ENCODE peak calls at places on chromosome 22, in ten cellular contexts. One of them, this sample, is unnamed.

GRCh38 chr22:36156515-36157419 is 3.8 kb downstream of the APOL3 start:
- DNase-seq in neuronal stem cell: no peak
- DNase-seq in MCF 10A: peak
- DNase-seq in GM04504: peak
- DNase-seq in T-helper 17 cell: peak
- DNase-seq in mesothelial cell of epicardium: peak
- DNase-seq in activated CD4-positive, alpha-beta T cell treated with anti-CD3 and anti-CD28 coated beads, Interleukin-2, amount 10 ng/mL, durations not matched to agents 7 days and 5 days: peak
- DNase-seq in cardiac muscle cell: peak
- DNase-seq in HTR-8/SVneo: peak
- DNase-seq in cerebellum: no peak
- DNase-seq in this sample: no peak

GRCh38 chr22:39814899-39815298 is 78.7 kb downstream of the ENTHD1 start:
- DNase-seq in neuronal stem cell: no peak
- DNase-seq in MCF 10A: peak
- DNase-seq in GM04504: no peak
- DNase-seq in T-helper 17 cell: no peak
- DNase-seq in mesothelial cell of epicardium: no peak
- DNase-seq in activated CD4-positive, alpha-beta T cell treated with anti-CD3 and anti-CD28 coated beads, Interleukin-2, amount 10 ng/mL, durations not matched to agents 7 days and 5 days: no peak
- DNase-seq in cardiac muscle cell: peak
- DNase-seq in HTR-8/SVneo: no peak
- DNase-seq in cerebellum: no peak
- DNase-seq in this sample: no peak

GRCh38 chr22:46731246-46732040 is 6.6 kb downstream of the CERK start:
- DNase-seq in neuronal stem cell: no peak
- DNase-seq in MCF 10A: peak
- DNase-seq in GM04504: no peak
- DNase-seq in T-helper 17 cell: no peak
- DNase-seq in mesothelial cell of epicardium: no peak
- DNase-seq in activated CD4-positive, alpha-beta T cell treated with anti-CD3 and anti-CD28 coated beads, Interleukin-2, amount 10 ng/mL, durations not matched to agents 7 days and 5 days: no peak
- DNase-seq in cardiac muscle cell: no peak
- DNase-seq in HTR-8/SVneo: no peak
- DNase-seq in cerebellum: peak
- DNase-seq in this sample: no peak

GRCh38 chr22:38762607-38763006 is 6.8 kb upstream of the SUN2 start:
- DNase-seq in neuronal stem cell: no peak
- DNase-seq in MCF 10A: no peak
- DNase-seq in GM04504: no peak
- DNase-seq in T-helper 17 cell: no peak
- DNase-seq in mesothelial cell of epicardium: no peak
- DNase-seq in activated CD4-positive, alpha-beta T cell treated with anti-CD3 and anti-CD28 coated beads, Interleukin-2, amount 10 ng/mL, durations not matched to agents 7 days and 5 days: no peak
- DNase-seq in cardiac muscle cell: no peak
- DNase-seq in HTR-8/SVneo: no peak
- DNase-seq in cerebellum: no peak
- DNase-seq in this sample: no peak

GRCh38 chr22:37713761-37714160 is 16.9 kb downstream of the TRIOBP start:
- DNase-seq in neuronal stem cell: no peak
- DNase-seq in MCF 10A: no peak
- DNase-seq in GM04504: no peak
- DNase-seq in T-helper 17 cell: no peak
- DNase-seq in mesothelial cell of epicardium: no peak
- DNase-seq in activated CD4-positive, alpha-beta T cell treated with anti-CD3 and anti-CD28 coated beads, Interleukin-2, amount 10 ng/mL, durations not matched to agents 7 days and 5 days: no peak
- DNase-seq in cardiac muscle cell: no peak
- DNase-seq in HTR-8/SVneo: no peak
- DNase-seq in cerebellum: no peak
- DNase-seq in this sample: no peak

GRCh38 chr22:50627914-50628542 is at the start of gene ARSA:
- DNase-seq in neuronal stem cell: peak
- DNase-seq in MCF 10A: peak
- DNase-seq in GM04504: peak
- DNase-seq in T-helper 17 cell: peak
- DNase-seq in mesothelial cell of epicardium: peak
- DNase-seq in activated CD4-positive, alpha-beta T cell treated with anti-CD3 and anti-CD28 coated beads, Interleukin-2, amount 10 ng/mL, durations not matched to agents 7 days and 5 days: peak
- DNase-seq in cardiac muscle cell: peak
- DNase-seq in HTR-8/SVneo: peak
- DNase-seq in cerebellum: peak
- DNase-seq in this sample: peak

GRCh38 chr22:50576070-50576469 is 2.2 kb downstream of the CPT1B start:
- DNase-seq in neuronal stem cell: no peak
- DNase-seq in MCF 10A: peak
- DNase-seq in GM04504: no peak
- DNase-seq in T-helper 17 cell: no peak
- DNase-seq in mesothelial cell of epicardium: no peak
- DNase-seq in activated CD4-positive, alpha-beta T cell treated with anti-CD3 and anti-CD28 coated beads, Interleukin-2, amount 10 ng/mL, durations not matched to agents 7 days and 5 days: no peak
- DNase-seq in cardiac muscle cell: peak
- DNase-seq in HTR-8/SVneo: no peak
- DNase-seq in cerebellum: peak
- DNase-seq in this sample: no peak

GRCh38 chr22:48658246-48658645 is 1169.4 kb downstream of the BRD1 start:
- DNase-seq in neuronal stem cell: no peak
- DNase-seq in MCF 10A: no peak
- DNase-seq in GM04504: no peak
- DNase-seq in T-helper 17 cell: no peak
- DNase-seq in mesothelial cell of epicardium: no peak
- DNase-seq in activated CD4-positive, alpha-beta T cell treated with anti-CD3 and anti-CD28 coated beads, Interleukin-2, amount 10 ng/mL, durations not matched to agents 7 days and 5 days: no peak
- DNase-seq in cardiac muscle cell: no peak
- DNase-seq in HTR-8/SVneo: no peak
- DNase-seq in cerebellum: peak
- DNase-seq in this sample: no peak

GRCh38 chr22:31652129-31652528 is 9.9 kb downstream of the PISD start:
- DNase-seq in neuronal stem cell: no peak
- DNase-seq in MCF 10A: no peak
- DNase-seq in GM04504: no peak
- DNase-seq in T-helper 17 cell: no peak
- DNase-seq in mesothelial cell of epicardium: no peak
- DNase-seq in activated CD4-positive, alpha-beta T cell treated with anti-CD3 and anti-CD28 coated beads, Interleukin-2, amount 10 ng/mL, durations not matched to agents 7 days and 5 days: no peak
- DNase-seq in cardiac muscle cell: no peak
- DNase-seq in HTR-8/SVneo: no peak
- DNase-seq in cerebellum: no peak
- DNase-seq in this sample: no peak

GRCh38 chr22:46587492-46588278 is 32.5 kb upstream of the GRAMD4 start:
- DNase-seq in neuronal stem cell: no peak
- DNase-seq in MCF 10A: no peak
- DNase-seq in GM04504: no peak
- DNase-seq in T-helper 17 cell: no peak
- DNase-seq in mesothelial cell of epicardium: no peak
- DNase-seq in activated CD4-positive, alpha-beta T cell treated with anti-CD3 and anti-CD28 coated beads, Interleukin-2, amount 10 ng/mL, durations not matched to agents 7 days and 5 days: peak
- DNase-seq in cardiac muscle cell: no peak
- DNase-seq in HTR-8/SVneo: no peak
- DNase-seq in cerebellum: no peak
- DNase-seq in this sample: no peak

GRCh38 chr22:20088263-20088648 is 8.2 kb downstream of the DGCR8 start:
- DNase-seq in neuronal stem cell: no peak
- DNase-seq in MCF 10A: no peak
- DNase-seq in GM04504: no peak
- DNase-seq in T-helper 17 cell: no peak
- DNase-seq in mesothelial cell of epicardium: no peak
- DNase-seq in activated CD4-positive, alpha-beta T cell treated with anti-CD3 and anti-CD28 coated beads, Interleukin-2, amount 10 ng/mL, durations not matched to agents 7 days and 5 days: no peak
- DNase-seq in cardiac muscle cell: no peak
- DNase-seq in HTR-8/SVneo: no peak
- DNase-seq in cerebellum: no peak
- DNase-seq in this sample: no peak

GRCh38 chr22:38758276-38758945 is 2.6 kb upstream of the SUN2 start:
- DNase-seq in neuronal stem cell: no peak
- DNase-seq in MCF 10A: no peak
- DNase-seq in GM04504: no peak
- DNase-seq in T-helper 17 cell: peak
- DNase-seq in mesothelial cell of epicardium: no peak
- DNase-seq in activated CD4-positive, alpha-beta T cell treated with anti-CD3 and anti-CD28 coated beads, Interleukin-2, amount 10 ng/mL, durations not matched to agents 7 days and 5 days: peak
- DNase-seq in cardiac muscle cell: no peak
- DNase-seq in HTR-8/SVneo: no peak
- DNase-seq in cerebellum: no peak
- DNase-seq in this sample: peak

GRCh38 chr22:44456661-44457412 is 41.2 kb downstream of the RTL6 start:
- DNase-seq in neuronal stem cell: no peak
- DNase-seq in MCF 10A: no peak
- DNase-seq in GM04504: no peak
- DNase-seq in T-helper 17 cell: no peak
- DNase-seq in mesothelial cell of epicardium: no peak
- DNase-seq in activated CD4-positive, alpha-beta T cell treated with anti-CD3 and anti-CD28 coated beads, Interleukin-2, amount 10 ng/mL, durations not matched to agents 7 days and 5 days: no peak
- DNase-seq in cardiac muscle cell: no peak
- DNase-seq in HTR-8/SVneo: no peak
- DNase-seq in cerebellum: no peak
- DNase-seq in this sample: no peak

GRCh38 chr22:36294801-36295200 is 41.9 kb downstream of the APOL1 start:
- DNase-seq in neuronal stem cell: no peak
- DNase-seq in MCF 10A: no peak
- DNase-seq in GM04504: no peak
- DNase-seq in T-helper 17 cell: no peak
- DNase-seq in mesothelial cell of epicardium: no peak
- DNase-seq in activated CD4-positive, alpha-beta T cell treated with anti-CD3 and anti-CD28 coated beads, Interleukin-2, amount 10 ng/mL, durations not matched to agents 7 days and 5 days: no peak
- DNase-seq in cardiac muscle cell: no peak
- DNase-seq in HTR-8/SVneo: no peak
- DNase-seq in cerebellum: no peak
- DNase-seq in this sample: no peak

GRCh38 chr22:23058063-23058462 is 12.3 kb upstream of the GNAZ start:
- DNase-seq in neuronal stem cell: no peak
- DNase-seq in MCF 10A: no peak
- DNase-seq in GM04504: no peak
- DNase-seq in T-helper 17 cell: no peak
- DNase-seq in mesothelial cell of epicardium: peak
- DNase-seq in activated CD4-positive, alpha-beta T cell treated with anti-CD3 and anti-CD28 coated beads, Interleukin-2, amount 10 ng/mL, durations not matched to agents 7 days and 5 days: no peak
- DNase-seq in cardiac muscle cell: no peak
- DNase-seq in HTR-8/SVneo: no peak
- DNase-seq in cerebellum: no peak
- DNase-seq in this sample: no peak

GRCh38 chr22:41603873-41604332 is 14.3 kb upstream of the PMM1 start:
- DNase-seq in neuronal stem cell: no peak
- DNase-seq in MCF 10A: no peak
- DNase-seq in GM04504: no peak
- DNase-seq in T-helper 17 cell: peak
- DNase-seq in mesothelial cell of epicardium: no peak
- DNase-seq in activated CD4-positive, alpha-beta T cell treated with anti-CD3 and anti-CD28 coated beads, Interleukin-2, amount 10 ng/mL, durations not matched to agents 7 days and 5 days: peak
- DNase-seq in cardiac muscle cell: no peak
- DNase-seq in HTR-8/SVneo: no peak
- DNase-seq in cerebellum: no peak
- DNase-seq in this sample: peak

GRCh38 chr22:44807915-44808690 is 55.7 kb downstream of the ARHGAP8 start:
- DNase-seq in neuronal stem cell: no peak
- DNase-seq in MCF 10A: no peak
- DNase-seq in GM04504: no peak
- DNase-seq in T-helper 17 cell: no peak
- DNase-seq in mesothelial cell of epicardium: no peak
- DNase-seq in activated CD4-positive, alpha-beta T cell treated with anti-CD3 and anti-CD28 coated beads, Interleukin-2, amount 10 ng/mL, durations not matched to agents 7 days and 5 days: no peak
- DNase-seq in cardiac muscle cell: no peak
- DNase-seq in HTR-8/SVneo: no peak
- DNase-seq in cerebellum: no peak
- DNase-seq in this sample: peak

This sample was measured in Jurkat, Clone E6-1.